ENCODE peak calls at places on chromosomes 12 and 14, in four cellular contexts. K is IMR-90, Y is GM12878, F is K562. X is an unnamed sample.

GRCh38 chr12:79858518-79858917 is 76.4 kb downstream of the PPP1R12A start:
- DNase-seq in K (peak), Y (no peak), F (no peak), X (no peak)

GRCh38 chr12:18700254-18700653 is 37.6 kb downstream of the PLCZ1 start:
- DNase-seq in K (peak), Y (no peak), F (no peak), X (no peak)

GRCh38 chr12:51371295-51371953 is 19.8 kb downstream of the GALNT6 start:
- DNase-seq in K (peak), Y (no peak), F (no peak), X (peak)

GRCh38 chr14:29521526-29522137 is 406.0 kb downstream of the PRKD1 start:
- DNase-seq in K (peak), Y (no peak), F (no peak), X (peak)

GRCh38 chr12:127485528-127485927 is 781.4 kb upstream of the TMEM132C start:
- DNase-seq in K (peak), Y (no peak), F (no peak), X (no peak)

GRCh38 chr14:99430491-99430890 is 50.2 kb downstream of the SETD3 start:
- DNase-seq in K (no peak), Y (no peak), F (no peak), X (peak)

GRCh38 chr14:63524537-63525155 is 18.5 kb downstream of the PPP2R5E start:
- DNase-seq in K (no peak), Y (peak), F (no peak), X (no peak)

GRCh38 chr12:117516034-117516433 is 154.6 kb upstream of the NOS1 start:
- DNase-seq in K (no peak), Y (no peak), F (no peak), X (no peak)

GRCh38 chr12:121475279-121475678 is 75.4 kb downstream of the RNF34 start:
- DNase-seq in K (no peak), Y (no peak), F (no peak), X (no peak)

GRCh38 chr12:121472150-121472905 is 72.4 kb downstream of the RNF34 start:
- DNase-seq in K (no peak), Y (no peak), F (no peak), X (no peak)

DNA sequence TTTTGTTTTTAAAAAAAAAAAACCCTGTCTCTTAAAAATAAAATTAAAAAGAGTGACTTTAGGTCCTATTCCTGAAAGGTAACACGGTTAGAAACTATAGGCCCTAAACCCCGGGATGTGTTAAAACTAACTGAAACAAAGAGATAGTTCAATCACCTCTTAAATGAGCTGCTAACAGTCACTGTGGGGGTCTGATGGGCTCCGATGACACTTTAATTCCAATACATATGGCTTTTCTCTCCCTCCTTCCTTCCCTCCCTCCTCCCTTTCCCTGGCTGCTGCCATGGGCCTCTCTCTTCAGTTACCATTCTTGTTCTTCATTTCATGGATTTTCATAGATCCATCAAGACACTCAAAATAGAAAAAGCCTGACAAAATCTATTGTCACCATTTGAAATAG is 76.6 kb downstream of the RNF34 start:
- DNase-seq in K (no peak), Y (no peak), F (no peak), X (no peak)
- TF ChIP-seq FOS in K (no peak), Y (no peak), F (no peak), X (no peak)

DNA sequence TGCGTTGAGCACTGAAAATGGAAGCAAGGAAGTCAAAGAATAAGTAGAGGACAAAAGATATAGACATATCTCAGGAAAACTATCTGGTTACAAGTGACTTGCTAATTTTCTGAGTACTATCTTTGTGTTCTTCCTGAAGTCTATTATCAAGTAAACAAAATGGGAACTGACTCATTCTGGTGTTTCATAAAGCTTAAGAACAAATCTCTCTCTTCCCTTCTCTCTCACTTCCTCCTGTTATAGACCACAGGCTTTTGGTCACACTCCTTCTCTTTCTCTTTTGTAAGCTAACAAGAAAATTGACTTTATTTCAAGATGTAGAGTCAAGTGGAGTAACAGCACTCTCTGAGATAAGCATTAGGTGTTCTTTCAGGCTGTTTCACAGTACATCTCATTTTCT is 406.6 kb upstream of the SYT1 start:
- DNase-seq in K (peak), Y (peak), F (no peak), X (no peak)
- TF ChIP-seq FOS in K (peak), Y (no peak), F (no peak), X (peak)

GRCh38 chr14:101250336-101250947 is 310.9 kb upstream of the DIO3 start:
- DNase-seq in K (no peak), Y (no peak), F (no peak), X (no peak)

GRCh38 chr14:101253948-101254347 is 307.3 kb upstream of the DIO3 start:
- DNase-seq in K (no peak), Y (no peak), F (no peak), X (no peak)

GRCh38 chr14:101250948-101251811 is 310.1 kb upstream of the DIO3 start:
- DNase-seq in K (no peak), Y (no peak), F (no peak), X (no peak)

GRCh38 chr14:101251812-101252442 is 309.4 kb upstream of the DIO3 start:
- DNase-seq in K (no peak), Y (no peak), F (no peak), X (no peak)

DNA sequence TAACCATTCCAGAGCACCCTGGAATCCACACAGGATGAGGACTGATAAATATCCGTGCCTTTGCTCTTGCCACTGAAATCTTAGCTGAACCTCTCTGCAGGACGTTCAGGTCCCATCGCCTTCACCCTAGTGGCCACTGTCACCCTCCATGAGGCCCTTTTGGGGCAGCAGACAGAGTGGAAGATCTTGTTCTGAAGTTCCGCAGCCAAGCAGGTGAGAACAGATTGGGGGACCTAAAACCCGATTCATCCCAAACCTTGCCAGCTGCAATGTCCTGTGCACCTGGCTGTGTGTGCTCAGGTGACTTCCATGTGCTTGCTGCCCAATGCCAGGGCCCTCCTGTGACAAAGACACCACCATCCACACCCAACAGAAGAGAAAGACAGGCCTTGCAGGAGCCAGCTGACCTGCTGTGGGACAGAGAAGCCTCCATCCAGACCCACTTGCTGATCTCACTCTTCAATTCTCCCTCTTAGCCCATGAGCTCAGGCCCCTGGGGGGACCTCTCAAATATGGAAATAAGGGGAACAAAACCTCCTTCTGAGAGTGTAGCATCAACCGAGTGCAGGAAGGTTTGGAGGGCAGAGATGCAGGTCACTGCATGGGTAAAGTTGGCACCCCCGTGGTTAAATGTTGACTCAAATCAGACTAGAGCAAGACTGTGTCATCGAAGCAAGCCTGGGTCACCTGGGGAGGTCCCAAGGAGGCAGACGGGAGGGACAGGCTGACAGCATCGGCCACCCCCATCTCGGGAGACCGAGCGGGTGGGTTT is 308.7 kb upstream of the DIO3 start:
- DNase-seq in K (no peak), Y (no peak), F (no peak), X (no peak)
- TF ChIP-seq FOS in K (no peak), Y (no peak), F (no peak), X (no peak)

GRCh38 chr14:75096959-75097358 is 27.5 kb downstream of the ZC2HC1C start:
- DNase-seq in K (no peak), Y (no peak), F (no peak), X (no peak)
- TF ChIP-seq FOS in K (no peak), Y (no peak), F (no peak), X (no peak)

DNA sequence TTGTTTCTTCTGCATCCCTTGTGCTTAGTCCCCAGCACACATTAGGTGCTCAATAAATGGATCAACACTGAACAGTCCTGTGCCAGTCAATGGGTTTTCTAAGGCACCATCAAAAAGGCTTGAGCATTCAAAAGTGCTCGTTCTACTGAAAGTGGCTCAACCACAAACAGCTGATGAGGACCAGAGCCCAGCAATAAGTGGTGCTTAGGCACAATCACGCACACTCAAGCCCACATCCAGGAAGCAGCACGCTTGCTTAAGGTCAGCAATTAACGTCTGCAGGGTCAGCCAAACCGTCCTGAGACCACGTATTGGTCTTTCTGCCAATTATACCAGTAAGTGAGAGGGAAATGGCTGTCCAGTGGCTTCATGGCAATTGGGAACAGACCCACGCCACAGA is 56.5 kb downstream of the PRIMA1 start:
- DNase-seq in K (no peak), Y (no peak), F (no peak), X (no peak)
- TF ChIP-seq FOS in K (no peak), Y (no peak), F (no peak), X (no peak)

GRCh38 chr12:91704446-91704845 is 441.2 kb downstream of the BTG1 start:
- DNase-seq in K (peak), Y (no peak), F (no peak), X (peak)
- TF ChIP-seq FOS in K (no peak), Y (no peak), F (no peak), X (no peak)

DNA sequence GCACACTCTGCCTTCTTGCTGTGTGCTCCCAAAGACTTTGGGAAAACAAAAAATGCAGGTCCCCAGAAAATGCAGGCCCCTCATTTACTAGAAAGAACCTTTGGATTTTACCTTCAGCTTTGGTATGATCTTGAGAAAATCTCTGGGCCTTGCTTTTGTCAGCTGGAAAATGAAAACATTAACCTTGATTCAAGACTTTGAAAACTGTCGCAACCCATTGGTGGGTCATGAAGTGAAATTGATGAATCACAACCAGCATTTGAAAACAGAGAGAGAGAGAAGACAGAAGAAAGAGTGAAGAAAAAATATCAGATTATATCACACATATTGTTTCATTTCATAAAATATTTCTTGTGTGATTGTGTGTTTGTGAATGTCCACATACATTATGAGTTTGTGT is 322.5 kb downstream of the ZFP36L1 start:
- DNase-seq in K (no peak), Y (no peak), F (no peak), X (no peak)
- TF ChIP-seq FOS in K (no peak), Y (no peak), F (no peak), X (no peak)

DNA sequence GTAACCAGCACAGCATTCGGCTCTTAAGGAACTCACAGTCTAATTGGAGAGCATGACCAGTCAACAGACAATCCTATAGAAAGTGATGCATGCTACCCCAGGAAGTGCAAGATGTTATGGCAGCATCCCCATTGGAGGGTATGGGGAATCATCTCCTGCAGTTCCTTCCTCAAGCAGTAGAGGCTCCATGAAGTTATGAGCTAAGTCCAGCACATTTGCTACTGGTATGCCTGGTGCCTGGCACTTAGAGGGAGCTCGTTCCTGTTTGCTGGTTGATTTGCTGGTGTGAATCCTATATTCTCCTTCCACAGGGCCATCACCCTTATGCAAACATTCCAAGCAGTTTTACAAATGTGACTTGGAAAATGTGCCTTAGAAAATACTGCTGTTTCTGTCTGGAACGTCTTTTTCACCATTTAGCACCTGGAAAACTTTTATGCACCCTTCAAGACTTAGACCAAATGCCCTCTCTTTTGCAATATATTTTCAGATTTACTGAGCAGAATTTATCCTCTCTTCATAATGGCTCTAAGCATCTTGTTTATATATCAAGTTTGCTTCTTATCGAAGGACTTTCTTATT is 136.1 kb upstream of the WSCD2 start:
- DNase-seq in K (peak), Y (peak), F (peak), X (peak)
- TF ChIP-seq FOS in K (no peak), Y (no peak), F (no peak), X (no peak)

GRCh38 chr14:61569783-61570182 is 125.5 kb upstream of the HIF1A start:
- DNase-seq in K (peak), Y (no peak), F (no peak), X (peak)

GRCh38 chr14:61567838-61568571 is 127.3 kb upstream of the HIF1A start:
- DNase-seq in K (no peak), Y (no peak), F (no peak), X (no peak)

GRCh38 chr14:61570188-61570960 is 124.9 kb upstream of the HIF1A start:
- DNase-seq in K (peak), Y (no peak), F (no peak), X (no peak)

GRCh38 chr14:61569308-61569707 is 126.0 kb upstream of the HIF1A start:
- DNase-seq in K (no peak), Y (no peak), F (no peak), X (no peak)

DNA sequence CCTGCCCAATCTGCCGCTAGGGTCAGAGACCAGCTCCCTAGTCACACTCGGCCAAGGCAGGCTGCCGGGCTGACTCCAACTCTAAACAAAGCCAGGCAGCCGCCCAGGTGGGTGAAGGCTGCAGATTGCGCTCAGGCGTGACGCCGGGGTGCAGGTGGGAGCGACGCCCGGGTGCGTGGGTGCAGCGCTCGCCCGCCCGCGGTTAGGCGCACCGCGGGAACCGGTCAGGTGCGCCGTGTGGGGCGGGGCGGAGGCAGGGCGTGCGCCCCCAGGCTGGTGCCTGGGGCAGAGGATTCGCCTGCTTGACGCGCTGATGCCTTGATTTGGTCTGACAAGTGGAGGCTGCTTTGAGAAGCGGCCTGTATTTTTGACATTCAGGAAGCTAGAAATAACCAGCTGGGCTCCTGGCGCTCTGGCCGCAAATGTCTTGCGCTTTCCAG is 126.7 kb upstream of the HIF1A start:
- DNase-seq in K (no peak), Y (peak), F (no peak), X (no peak)
- TF ChIP-seq FOS in K (no peak), Y (no peak), F (no peak), X (no peak)